ENCODE peak calls at places on chromosomes 2 and 18, in five cellular contexts. L is NCI-H2081, K is OCI-LY7, A is hepatic stellate cell, M is caudate nucleus. H is an unnamed sample.

GRCh38 chr2:147683380-147683779 is 161.4 kb upstream of the ACVR2A start:
- DNase-seq in K (no peak), A (no peak), M (no peak), L (no peak), H (no peak)

GRCh38 chr2:135820003-135820618 is 16.9 kb downstream of the LCT start:
- DNase-seq in K (no peak), A (peak; percentile 25), L (no peak), M (no peak), H (no peak)

GRCh38 chr2:63192169-63192888 is 141.7 kb downstream of the OTX1 start:
- DNase-seq in L (peak; percentile 73), K (no peak), M (no peak), A (no peak), H (no peak)

GRCh38 chr2:132416996-132417395 is 391 bp downstream of the GPR39 start:
- DNase-seq in L (no peak), M (no peak), K (no peak), A (no peak), H (no peak)

GRCh38 chr2:40095003-40095402 is 315.9 kb upstream of the THUMPD2 start:
- DNase-seq in A (no peak), M (no peak), K (no peak), L (no peak), H (no peak)

GRCh38 chr2:118046628-118047210 is 32.8 kb upstream of the CCDC93 start:
- DNase-seq in K (peak; percentile 70), L (peak; percentile 45), M (no peak), A (peak; percentile 12), H (no peak)

GRCh38 chr2:219901155-219901554 is 273.7 kb downstream of the SLC4A3 start:
- DNase-seq in M (no peak), A (no peak), K (no peak), L (no peak), H (no peak)

GRCh38 chr18:55781481-55781957 is 193.5 kb upstream of the TCF4 start:
- DNase-seq in A (peak; percentile 65), L (peak; percentile 83), K (peak; percentile 20), M (peak; percentile 42), H (peak; percentile 39)

GRCh38 chr2:9565436-9566153 is 10.0 kb upstream of the ADAM17 start:
- DNase-seq in M (peak; percentile 7), L (no peak), A (peak; percentile 79), K (no peak), H (no peak)

GRCh38 chr2:12330916-12331315 is 385.8 kb upstream of the TRIB2 start:
- DNase-seq in M (no peak), L (no peak), K (no peak), A (peak; percentile 53), H (no peak)

GRCh38 chr2:145235312-145235711 is 715.4 kb upstream of the ZEB2 start:
- DNase-seq in M (no peak), A (no peak), L (no peak), K (no peak), H (no peak)

GRCh38 chr18:77811510-77811909 is 561.9 kb downstream of the GALR1 start:
- DNase-seq in K (no peak), L (peak; percentile 88), M (no peak), A (no peak), H (no peak)

GRCh38 chr2:62143696-62144095 is 52.2 kb upstream of the B3GNT2 start:
- DNase-seq in K (no peak), M (no peak), A (no peak), L (no peak), H (no peak)

GRCh38 chr2:73448856-73449255 is 63.2 kb downstream of the ALMS1 start:
- DNase-seq in K (no peak), M (no peak), L (no peak), A (no peak), H (no peak)

H was measured in posterior cingulate gyrus.